ENCODE peak calls at places on chromosomes 13 and 19, in ten cellular contexts. C is heart right ventricle; T is CD4-positive, CD25-positive, alpha-beta regulatory T cell; I is colonic mucosa; X is heart left ventricle; S is adrenal gland; H is tibial nerve; D is brain microvascular endothelial cell; L is neural progenitor cell; P is transverse colon. F is an unnamed sample.
A peak's percentile ranks its signal among the peaks of the same experiment; 100 is the strongest.

GRCh38 chr13:24502567-24503375 is 9.8 kb downstream of the PARP4 start:
- DNase-seq in C (no peak), T (no peak), I (peak; percentile 53), X (no peak), S (peak; percentile 85), H (no peak), D (peak; percentile 57), L (peak; percentile 62), P (peak; percentile 62), F (no peak)

GRCh38 chr13:75876371-75877050 is 240.4 kb downstream of the LMO7 start:
- DNase-seq in C (peak; percentile 64), T (peak; percentile 61), I (peak; percentile 57), X (peak; percentile 47), S (peak; percentile 80), H (peak; percentile 80), D (peak; percentile 54), L (peak; percentile 71), P (peak; percentile 53), F (peak; percentile 50)

GRCh38 chr13:29310806-29311205 is 284.7 kb downstream of the SLC7A1 start:
- DNase-seq in C (no peak), T (no peak), I (no peak), X (no peak), S (no peak), H (no peak), D (no peak), L (no peak), P (no peak), F (no peak)

GRCh38 chr19:39127812-39128510 is 2.4 kb downstream of the PAK4 start:
- DNase-seq in C (no peak), T (no peak), I (peak; percentile 60), X (no peak), S (no peak), H (no peak), D (no peak), L (no peak), P (peak; percentile 33), F (no peak)

GRCh38 chr19:9952276-9952675 is 16.0 kb upstream of the OLFM2 start:
- DNase-seq in C (no peak), T (no peak), I (no peak), X (no peak), S (no peak), H (no peak), D (no peak), L (no peak), P (no peak), F (no peak)

GRCh38 chr19:4870025-4870700 is 2.7 kb upstream of the PLIN3 start:
- DNase-seq in C (no peak), T (no peak), I (peak; percentile 60), X (no peak), S (peak; percentile 88), H (no peak), D (peak; percentile 90), L (no peak), P (peak; percentile 65), F (no peak)

GRCh38 chr19:4523306-4524110 is 5.2 kb upstream of the PLIN4 start:
- DNase-seq in C (no peak), T (no peak), I (peak; percentile 55), X (peak; percentile 34), S (no peak), H (peak; percentile 24), D (no peak), L (peak; percentile 37), P (peak; percentile 59), F (no peak)

GRCh38 chr19:53158119-53158656 is 665 bp downstream of the ZNF347 start:
- DNase-seq in C (peak; percentile 47), T (peak; percentile 37), I (peak; percentile 52), X (peak; percentile 40), S (peak; percentile 69), H (no peak), D (no peak), L (peak; percentile 67), P (peak; percentile 39), F (peak; percentile 21)

GRCh38 chr19:39820696-39821095 is 13.3 kb downstream of the DYRK1B start:
- DNase-seq in C (no peak), T (no peak), I (no peak), X (no peak), S (no peak), H (no peak), D (no peak), L (no peak), P (no peak), F (no peak)

GRCh38 chr19:29524201-29524911 is 1.4 kb upstream of the VSTM2B start:
- DNase-seq in C (no peak), T (no peak), I (no peak), X (no peak), S (no peak), H (no peak), D (no peak), L (peak; percentile 74), P (no peak), F (no peak)
- H3K4me3 ChIP-seq in C (peak overlapping the region; percentile 8), T (no peak overlapping the region), I (no peak overlapping the region), X (no peak overlapping the region), S (no peak overlapping the region), H (no peak overlapping the region), D (no peak overlapping the region), L (peak overlapping the region; percentile 67), P (no peak overlapping the region), F (no peak overlapping the region)

GRCh38 chr13:68806125-68806524 is 1301.5 kb upstream of the ATXN8OS start:
- DNase-seq in C (no peak), T (no peak), I (no peak), X (no peak), S (no peak), H (no peak), D (no peak), L (no peak), P (no peak), F (no peak)
- H3K27ac ChIP-seq in C (no peak overlapping the region), T (no peak overlapping the region), I (no peak overlapping the region), X (no peak overlapping the region), S (no peak overlapping the region), H (no peak overlapping the region), D (no peak overlapping the region), L (no peak overlapping the region), P (no peak overlapping the region), F (no peak overlapping the region)

DNA sequence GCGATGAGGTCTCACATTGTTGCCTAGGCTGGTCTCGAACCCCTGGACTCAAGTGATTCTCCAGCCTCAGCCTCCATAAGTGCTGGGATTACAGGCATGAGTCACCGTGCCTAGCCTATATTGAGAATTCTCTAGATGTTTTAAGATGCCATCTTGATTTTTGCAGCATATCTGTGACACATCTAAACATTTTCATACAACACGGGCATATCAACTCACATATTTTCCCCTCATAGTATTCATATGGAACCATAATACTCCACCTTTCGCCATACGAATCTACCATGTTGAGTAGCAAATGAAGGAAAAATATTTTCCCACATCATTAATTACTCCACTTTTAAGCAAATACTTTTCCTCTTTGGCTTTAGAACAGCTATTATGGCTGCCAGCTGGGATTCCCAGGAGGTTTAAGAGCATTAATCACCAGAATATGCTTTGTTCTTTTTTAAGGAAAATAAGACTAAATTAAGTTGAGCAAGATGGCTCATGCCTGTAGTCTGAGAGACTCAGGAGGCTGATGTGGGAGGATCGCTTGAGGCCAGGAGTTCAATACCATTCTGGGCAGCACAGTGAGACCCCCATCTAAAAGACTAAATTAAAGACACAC is 56.9 kb upstream of the GTF2F2 start:
- DNase-seq in C (no peak), T (no peak), I (no peak), X (no peak), S (no peak), H (no peak), D (peak; percentile 21), L (no peak), P (no peak), F (no peak)
- H3K4me3 ChIP-seq in C (no peak overlapping the region), T (no peak overlapping the region), I (no peak overlapping the region), X (no peak overlapping the region), S (no peak overlapping the region), H (no peak overlapping the region), D (no peak overlapping the region), L (no peak overlapping the region), P (no peak overlapping the region), F (no peak overlapping the region)

GRCh38 chr13:94661396-94661795 is 50.9 kb downstream of the SOX21 start:
- DNase-seq in C (no peak), T (no peak), I (no peak), X (no peak), S (no peak), H (no peak), D (no peak), L (peak; percentile 40), P (no peak), F (no peak)

GRCh38 chr13:94657167-94657566 is 55.2 kb downstream of the SOX21 start:
- DNase-seq in C (no peak), T (no peak), I (no peak), X (no peak), S (no peak), H (no peak), D (peak; percentile 10), L (no peak), P (no peak), F (no peak)

GRCh38 chr13:94660695-94661324 is 51.5 kb downstream of the SOX21 start:
- DNase-seq in C (no peak), T (peak; percentile 31), I (no peak), X (no peak), S (no peak), H (no peak), D (peak; percentile 27), L (peak; percentile 47), P (no peak), F (no peak)

GRCh38 chr13:94658926-94659649 is 53.3 kb downstream of the SOX21 start:
- DNase-seq in C (no peak), T (no peak), I (no peak), X (no peak), S (no peak), H (no peak), D (no peak), L (no peak), P (no peak), F (no peak)

GRCh38 chr13:94656766-94657165 is 55.1 kb downstream of the GPR180 start:
- DNase-seq in C (no peak), T (peak; percentile 36), I (no peak), X (no peak), S (no peak), H (no peak), D (peak; percentile 55), L (no peak), P (no peak), F (no peak)
- H3K27ac ChIP-seq in C (no peak overlapping the region), T (no peak overlapping the region), I (no peak overlapping the region), X (no peak overlapping the region), S (no peak overlapping the region), H (no peak overlapping the region), D (no peak overlapping the region), L (no peak overlapping the region), P (no peak overlapping the region), F (no peak overlapping the region)

DNA sequence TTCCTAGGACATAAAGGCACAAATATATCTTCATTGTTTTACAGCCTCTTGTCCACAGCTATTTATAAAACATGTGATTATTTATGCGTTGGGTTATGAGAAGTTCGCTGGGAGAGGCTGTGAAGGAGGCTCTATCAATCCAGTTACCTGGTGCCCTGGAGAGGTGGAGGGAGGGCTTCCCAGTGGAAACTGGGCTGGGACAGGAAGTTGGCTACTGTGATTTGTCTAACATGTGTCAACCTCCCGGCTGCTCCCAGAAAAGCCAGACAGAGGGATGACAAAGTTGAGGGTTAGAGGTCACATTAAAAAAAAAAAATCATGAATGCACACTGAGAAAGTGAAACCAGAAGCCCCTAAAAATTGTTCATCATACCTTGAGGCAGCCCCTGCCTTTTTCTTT is 346.5 kb downstream of the ZNF536 start:
- DNase-seq in C (peak; percentile 15), T (no peak), I (no peak), X (peak; percentile 19), S (peak; percentile 56), H (no peak), D (no peak), L (no peak), P (peak; percentile 12), F (no peak)
- H3K4me3 ChIP-seq in C (peak overlapping the region; percentile 53), T (peak overlapping the region; percentile 67), I (peak overlapping the region; percentile 44), X (peak overlapping the region; percentile 61), S (no peak overlapping the region), H (no peak overlapping the region), D (no peak overlapping the region), L (no peak overlapping the region), P (peak overlapping the region; percentile 62), F (no peak overlapping the region)